ENCODE peak calls at places on chromosome 15, in five cellular contexts. One of them, this sample, is unnamed. For H3K36me3 and H3K4me1, the result is how much of the 10 kb centered on the place peaks cover.

GRCh38 chr15:75195122-75195765 is 6.4 kb upstream of the C15orf39 start:
- DNase-seq in stomach: no peak
- DNase-seq in IMR-90: no peak
- DNase-seq in colonic mucosa: no peak
- DNase-seq in mesendoderm: peak
- DNase-seq in this sample: peak

GRCh38 chr15:92803536-92803851 is 96.6 kb upstream of the CHD2 start:
- DNase-seq in stomach: no peak
- DNase-seq in IMR-90: no peak
- DNase-seq in colonic mucosa: no peak
- DNase-seq in mesendoderm: no peak
- DNase-seq in this sample: no peak

GRCh38 chr15:62964251-62964650 is 78.3 kb upstream of the TPM1 start:
- DNase-seq in stomach: no peak
- DNase-seq in IMR-90: peak
- DNase-seq in colonic mucosa: peak
- DNase-seq in mesendoderm: no peak
- DNase-seq in this sample: no peak

GRCh38 chr15:64112077-64112772 is 16.4 kb downstream of the SNX1 start:
- DNase-seq in stomach: no peak
- DNase-seq in IMR-90: no peak
- DNase-seq in colonic mucosa: no peak
- DNase-seq in mesendoderm: no peak
- DNase-seq in this sample: no peak

GRCh38 chr15:36428102-36428845 is 151.2 kb upstream of the CDIN1 start:
- DNase-seq in stomach: no peak
- DNase-seq in IMR-90: peak
- DNase-seq in colonic mucosa: no peak
- DNase-seq in mesendoderm: peak
- DNase-seq in this sample: peak

GRCh38 chr15:60423540-60423939 is 25.8 kb upstream of the ANXA2 start:
- DNase-seq in stomach: no peak
- DNase-seq in IMR-90: peak
- DNase-seq in colonic mucosa: no peak
- DNase-seq in mesendoderm: peak
- DNase-seq in this sample: no peak

GRCh38 chr15:63735449-63735848 is 98.3 kb downstream of the HERC1 start:
- DNase-seq in stomach: no peak
- DNase-seq in IMR-90: no peak
- DNase-seq in colonic mucosa: no peak
- DNase-seq in mesendoderm: no peak
- DNase-seq in this sample: no peak

GRCh38 chr15:70308011-70308761 is 210.5 kb upstream of the TLE3 start:
- DNase-seq in stomach: no peak
- DNase-seq in IMR-90: no peak
- DNase-seq in colonic mucosa: no peak
- DNase-seq in mesendoderm: no peak
- DNase-seq in this sample: no peak

GRCh38 chr15:100049936-100050876 is 291.6 kb downstream of the ADAMTS17 start:
- DNase-seq in stomach: no peak
- DNase-seq in IMR-90: no peak
- DNase-seq in colonic mucosa: peak
- DNase-seq in mesendoderm: no peak
- DNase-seq in this sample: no peak

GRCh38 chr15:28002867-28003266 is 96.2 kb downstream of the OCA2 start:
- DNase-seq in stomach: no peak
- DNase-seq in IMR-90: no peak
- DNase-seq in colonic mucosa: no peak
- DNase-seq in mesendoderm: no peak
- DNase-seq in this sample: no peak

GRCh38 chr15:64452988-64453688 is 7.2 kb upstream of the ZNF609 start:
- DNase-seq in stomach: peak
- DNase-seq in IMR-90: peak
- DNase-seq in colonic mucosa: no peak
- DNase-seq in mesendoderm: no peak
- DNase-seq in this sample: peak

GRCh38 chr15:55197719-55198118 is 978 bp upstream of the RSL24D1 start:
- DNase-seq in stomach: no peak
- DNase-seq in IMR-90: no peak
- DNase-seq in colonic mucosa: no peak
- DNase-seq in mesendoderm: no peak
- DNase-seq in this sample: no peak

GRCh38 chr15:59376735-59377134 is 4.1 kb upstream of the MYO1E start:
- DNase-seq in stomach: no peak
- DNase-seq in IMR-90: no peak
- DNase-seq in colonic mucosa: no peak
- DNase-seq in mesendoderm: no peak
- DNase-seq in this sample: no peak

GRCh38 chr15:85993116-85993515 is 86.6 kb upstream of the AGBL1 start:
- DNase-seq in stomach: no peak
- DNase-seq in IMR-90: no peak
- DNase-seq in colonic mucosa: no peak
- DNase-seq in mesendoderm: no peak
- DNase-seq in this sample: no peak

GRCh38 chr15:65561934-65562333 is 31.7 kb downstream of the HACD3 start:
- DNase-seq in stomach: no peak
- DNase-seq in IMR-90: no peak
- DNase-seq in colonic mucosa: no peak
- DNase-seq in mesendoderm: no peak
- DNase-seq in this sample: no peak
- H3K36me3 ChIP-seq in stomach: half or more
- H3K36me3 ChIP-seq in IMR-90: under half
- H3K36me3 ChIP-seq in colonic mucosa: under half
- H3K36me3 ChIP-seq in mesendoderm: under half
- H3K36me3 ChIP-seq in this sample: under half

DNA sequence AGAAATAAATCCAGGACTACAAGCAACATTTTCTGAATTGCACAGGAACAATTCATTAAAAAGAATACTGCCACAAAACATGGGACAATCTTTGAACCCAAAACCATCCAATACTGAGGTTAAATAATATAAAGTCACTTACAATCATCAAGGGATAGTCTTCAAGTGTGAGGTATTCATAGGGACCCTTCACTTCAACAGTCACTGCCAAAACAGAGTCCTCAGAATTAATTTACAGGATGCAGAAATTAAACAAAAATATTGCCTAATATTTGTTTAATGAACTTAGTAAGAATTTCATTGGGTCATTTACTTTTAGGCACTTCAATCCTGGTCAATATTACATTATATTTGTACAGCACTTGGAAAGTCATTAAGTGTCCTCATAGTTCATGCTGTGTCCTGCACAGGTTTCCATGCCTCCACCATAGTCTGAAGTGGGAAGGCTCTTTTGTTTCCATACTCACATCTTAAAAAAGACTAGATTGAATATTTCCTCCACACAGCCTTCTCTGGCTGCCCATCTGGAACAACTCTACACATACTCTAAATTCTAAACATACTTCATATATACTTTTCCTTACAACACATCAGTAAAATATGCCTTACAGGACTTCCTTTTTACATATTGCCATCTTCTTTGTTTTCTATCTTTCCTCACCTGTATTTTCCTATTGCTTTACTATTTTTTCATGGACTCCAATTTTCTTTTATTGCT is 31.6 kb upstream of the VPS39 start:
- DNase-seq in stomach: no peak
- DNase-seq in IMR-90: peak
- DNase-seq in colonic mucosa: no peak
- DNase-seq in mesendoderm: no peak
- DNase-seq in this sample: no peak
- H3K27ac ChIP-seq in stomach: no peak
- H3K27ac ChIP-seq in IMR-90: peak
- H3K27ac ChIP-seq in colonic mucosa: no peak
- H3K27ac ChIP-seq in mesendoderm: no peak
- H3K27ac ChIP-seq in this sample: no peak

GRCh38 chr15:71444032-71444810 is 328.9 kb downstream of the THSD4 start:
- DNase-seq in stomach: no peak
- DNase-seq in IMR-90: no peak
- DNase-seq in colonic mucosa: no peak
- DNase-seq in mesendoderm: no peak
- DNase-seq in this sample: no peak

GRCh38 chr15:71437919-71438318 is 322.6 kb downstream of the THSD4 start:
- DNase-seq in stomach: no peak
- DNase-seq in IMR-90: no peak
- DNase-seq in colonic mucosa: no peak
- DNase-seq in mesendoderm: no peak
- DNase-seq in this sample: no peak

GRCh38 chr15:71437404-71437803 is 322.1 kb downstream of the THSD4 start:
- DNase-seq in stomach: no peak
- DNase-seq in IMR-90: no peak
- DNase-seq in colonic mucosa: no peak
- DNase-seq in mesendoderm: no peak
- DNase-seq in this sample: no peak

GRCh38 chr15:71443538-71443937 is 328.3 kb downstream of the THSD4 start:
- DNase-seq in stomach: peak
- DNase-seq in IMR-90: peak
- DNase-seq in colonic mucosa: peak
- DNase-seq in mesendoderm: peak
- DNase-seq in this sample: peak

DNA sequence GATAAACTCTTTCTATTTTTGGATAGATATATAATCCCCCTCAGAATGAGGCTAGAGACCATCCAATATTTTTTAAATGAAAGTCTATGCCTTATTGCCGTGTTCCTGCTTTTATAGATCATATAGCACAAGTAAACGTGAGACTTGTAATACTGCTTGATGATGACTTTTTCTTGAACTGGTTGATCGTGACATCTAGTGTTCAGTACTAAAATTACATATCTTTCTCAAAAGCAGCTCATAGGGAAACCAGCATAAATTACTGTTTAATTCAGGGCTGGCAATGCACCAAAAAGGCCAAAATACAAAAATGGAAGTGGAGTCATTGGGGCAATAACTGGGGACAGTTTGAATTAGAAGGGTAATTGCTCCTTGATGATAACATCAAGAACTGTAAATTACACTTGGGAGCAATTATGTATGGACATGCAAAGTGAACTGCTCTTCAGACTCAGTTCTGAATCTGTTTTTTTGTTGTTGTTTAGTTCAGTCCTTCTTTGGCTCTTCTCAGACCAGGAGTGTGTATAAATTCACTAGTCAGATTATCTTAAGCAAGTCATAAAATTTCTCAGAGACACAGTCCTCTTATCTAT is 325.3 kb downstream of the THSD4 start:
- DNase-seq in stomach: no peak
- DNase-seq in IMR-90: peak
- DNase-seq in colonic mucosa: no peak
- DNase-seq in mesendoderm: peak
- DNase-seq in this sample: no peak
- H3K4me1 ChIP-seq in stomach: under half
- H3K4me1 ChIP-seq in IMR-90: under half
- H3K4me1 ChIP-seq in colonic mucosa: under half
- H3K4me1 ChIP-seq in mesendoderm: under half
- H3K4me1 ChIP-seq in this sample: under half

GRCh38 chr15:73949496-73949895 is 23.2 kb downstream of the LOXL1 start:
- DNase-seq in stomach: no peak
- DNase-seq in IMR-90: no peak
- DNase-seq in colonic mucosa: no peak
- DNase-seq in mesendoderm: no peak
- DNase-seq in this sample: no peak

GRCh38 chr15:73950479-73951043 is 24.3 kb downstream of the LOXL1 start:
- DNase-seq in stomach: no peak
- DNase-seq in IMR-90: no peak
- DNase-seq in colonic mucosa: no peak
- DNase-seq in mesendoderm: no peak
- DNase-seq in this sample: no peak

GRCh38 chr15:73947651-73948050 is 21.4 kb downstream of the LOXL1 start:
- DNase-seq in stomach: no peak
- DNase-seq in IMR-90: no peak
- DNase-seq in colonic mucosa: no peak
- DNase-seq in mesendoderm: no peak
- DNase-seq in this sample: no peak

GRCh38 chr15:73948396-73948795 is 22.1 kb downstream of the LOXL1 start:
- DNase-seq in stomach: no peak
- DNase-seq in IMR-90: no peak
- DNase-seq in colonic mucosa: no peak
- DNase-seq in mesendoderm: no peak
- DNase-seq in this sample: no peak

DNA sequence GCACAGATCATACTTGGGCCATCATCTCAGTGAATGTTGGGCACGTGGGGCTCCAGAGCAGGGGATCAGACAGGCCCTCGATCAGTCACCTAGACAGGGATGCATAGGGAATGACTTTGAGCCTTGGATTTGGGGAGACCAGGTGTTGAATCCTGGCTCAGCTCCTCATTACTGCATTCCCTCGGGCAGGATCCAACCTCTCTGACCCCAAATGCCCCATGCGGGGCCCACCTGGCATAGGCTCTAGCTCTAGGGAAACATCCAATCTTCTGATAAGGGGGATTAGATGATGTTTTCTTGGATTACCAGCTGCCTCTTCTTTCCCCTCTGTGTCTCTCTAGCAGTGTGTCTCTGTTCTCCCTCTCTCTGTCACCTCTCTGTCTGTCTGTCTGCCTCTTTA is 22.7 kb downstream of the LOXL1 start:
- DNase-seq in stomach: no peak
- DNase-seq in IMR-90: no peak
- DNase-seq in colonic mucosa: no peak
- DNase-seq in mesendoderm: no peak
- DNase-seq in this sample: no peak
- H3K36me3 ChIP-seq in stomach: under half
- H3K36me3 ChIP-seq in IMR-90: half or more
- H3K36me3 ChIP-seq in colonic mucosa: under half
- H3K36me3 ChIP-seq in mesendoderm: under half
- H3K36me3 ChIP-seq in this sample: under half

GRCh38 chr15:48176097-48176496 is 2.0 kb downstream of the MYEF2 start:
- DNase-seq in stomach: no peak
- DNase-seq in IMR-90: peak
- DNase-seq in colonic mucosa: no peak
- DNase-seq in mesendoderm: no peak
- DNase-seq in this sample: no peak

GRCh38 chr15:48178612-48178931 is 477 bp upstream of the MYEF2 start:
- DNase-seq in stomach: no peak
- DNase-seq in IMR-90: no peak
- DNase-seq in colonic mucosa: no peak
- DNase-seq in mesendoderm: no peak
- DNase-seq in this sample: no peak

GRCh38 chr15:48176957-48177356 is 1.1 kb downstream of the MYEF2 start:
- DNase-seq in stomach: no peak
- DNase-seq in IMR-90: no peak
- DNase-seq in colonic mucosa: no peak
- DNase-seq in mesendoderm: no peak
- DNase-seq in this sample: no peak

GRCh38 chr15:48177875-48178611 is at the start of gene MYEF2:
- DNase-seq in stomach: peak
- DNase-seq in IMR-90: peak
- DNase-seq in colonic mucosa: peak
- DNase-seq in mesendoderm: peak
- DNase-seq in this sample: peak

DNA sequence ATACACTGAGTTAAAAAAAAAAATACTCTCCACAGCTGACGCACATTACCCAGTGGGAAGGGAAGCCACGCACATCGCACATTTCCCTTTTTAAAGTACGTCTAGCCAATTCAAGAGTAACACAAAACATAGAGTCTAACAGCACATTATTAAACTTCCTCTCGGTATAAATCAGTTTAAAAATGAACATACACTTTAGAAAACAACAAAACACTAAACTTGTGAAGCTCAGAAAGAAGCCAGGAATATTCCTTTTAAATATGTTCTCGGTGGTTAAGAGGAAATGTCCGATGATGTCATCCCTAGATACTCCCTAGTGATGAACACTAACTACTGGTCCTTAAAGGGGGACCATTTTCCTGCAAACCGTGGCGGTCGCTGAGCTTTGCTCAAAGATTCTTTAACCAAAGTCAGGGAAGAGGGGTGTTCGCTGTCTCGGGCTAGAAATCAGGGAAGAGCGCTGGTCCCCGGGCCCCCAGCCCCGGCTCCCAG is 666 bp downstream of the MYEF2 start:
- DNase-seq in stomach: no peak
- DNase-seq in IMR-90: peak
- DNase-seq in colonic mucosa: no peak
- DNase-seq in mesendoderm: peak
- DNase-seq in this sample: peak
- H3K27ac ChIP-seq in stomach: peak
- H3K27ac ChIP-seq in IMR-90: peak
- H3K27ac ChIP-seq in colonic mucosa: peak
- H3K27ac ChIP-seq in mesendoderm: no peak
- H3K27ac ChIP-seq in this sample: peak

This sample was measured in adrenal gland.